ENCODE peak calls at places on chromosomes 6 and 20, in four cellular contexts. One of them, this sample, is unnamed.
A peak's percentile ranks its signal among the peaks of the same experiment; 100 is the strongest.

GRCh38 chr6:17334265-17334664 is 53.1 kb downstream of the RBM24 start:
- DNase-seq in AG10803: peak; percentile 52
- DNase-seq in neural progenitor cell: no peak
- DNase-seq in A549: no peak
- DNase-seq in this sample: no peak

GRCh38 chr6:2038096-2038495 is 207.3 kb downstream of the GMDS start:
- DNase-seq in AG10803: no peak
- DNase-seq in neural progenitor cell: no peak
- DNase-seq in A549: no peak
- DNase-seq in this sample: peak; percentile 50

GRCh38 chr6:149234051-149234962 is 83.2 kb upstream of the TAB2 start:
- DNase-seq in AG10803: no peak
- DNase-seq in neural progenitor cell: no peak
- DNase-seq in A549: peak; percentile 11
- DNase-seq in this sample: peak; percentile 42

GRCh38 chr20:43681468-43681942 is 14.6 kb downstream of the MYBL2 start:
- DNase-seq in AG10803: peak; percentile 26
- DNase-seq in neural progenitor cell: peak; percentile 69
- DNase-seq in A549: no peak
- DNase-seq in this sample: no peak

GRCh38 chr20:50519036-50519780 is 9.0 kb downstream of the PTPN1 start:
- DNase-seq in AG10803: no peak
- DNase-seq in neural progenitor cell: no peak
- DNase-seq in A549: no peak
- DNase-seq in this sample: no peak

GRCh38 chr6:108947114-108947854 is 99.1 kb downstream of the ARMC2 start:
- DNase-seq in AG10803: peak; percentile 93
- DNase-seq in neural progenitor cell: no peak
- DNase-seq in A549: no peak
- DNase-seq in this sample: peak; percentile 85

GRCh38 chr20:25987073-25987927 is 290.6 kb upstream of the ZNF337 start:
- DNase-seq in AG10803: peak; percentile 12
- DNase-seq in neural progenitor cell: peak; percentile 59
- DNase-seq in A549: peak; percentile 31
- DNase-seq in this sample: peak; percentile 47

GRCh38 chr6:73030257-73030656 is 195.0 kb downstream of the KHDC1L start:
- DNase-seq in AG10803: no peak
- DNase-seq in neural progenitor cell: no peak
- DNase-seq in A549: no peak
- DNase-seq in this sample: no peak

GRCh38 chr6:52574709-52575489 is 2.0 kb downstream of the TRAM2 start:
- DNase-seq in AG10803: peak; percentile 83
- DNase-seq in neural progenitor cell: no peak
- DNase-seq in A549: no peak
- DNase-seq in this sample: peak; percentile 36

GRCh38 chr6:46419576-46420002 is 71.7 kb downstream of the RCAN2 start:
- DNase-seq in AG10803: peak; percentile 73
- DNase-seq in neural progenitor cell: peak; percentile 69
- DNase-seq in A549: peak; percentile 8
- DNase-seq in this sample: peak; percentile 79

GRCh38 chr20:24236963-24237362 is 232.5 kb upstream of the SYNDIG1 start:
- DNase-seq in AG10803: no peak
- DNase-seq in neural progenitor cell: no peak
- DNase-seq in A549: no peak
- DNase-seq in this sample: no peak

GRCh38 chr6:47034919-47035318 is 7.2 kb downstream of the ADGRF1 start:
- DNase-seq in AG10803: peak; percentile 87
- DNase-seq in neural progenitor cell: peak; percentile 8
- DNase-seq in A549: no peak
- DNase-seq in this sample: peak; percentile 83

GRCh38 chr6:41467106-41467505 is 79.1 kb upstream of the FOXP4 start:
- DNase-seq in AG10803: no peak
- DNase-seq in neural progenitor cell: no peak
- DNase-seq in A549: no peak
- DNase-seq in this sample: no peak

GRCh38 chr20:11124849-11125505 is 451.2 kb upstream of the JAG1 start:
- DNase-seq in AG10803: no peak
- DNase-seq in neural progenitor cell: no peak
- DNase-seq in A549: no peak
- DNase-seq in this sample: no peak

GRCh38 chr6:76840865-76841264 is 622.4 kb downstream of the HTR1B start:
- DNase-seq in AG10803: no peak
- DNase-seq in neural progenitor cell: no peak
- DNase-seq in A549: no peak
- DNase-seq in this sample: no peak

GRCh38 chr20:48932375-48932941 is 10.9 kb downstream of the ARFGEF2 start:
- DNase-seq in AG10803: peak; percentile 45
- DNase-seq in neural progenitor cell: no peak
- DNase-seq in A549: no peak
- DNase-seq in this sample: no peak

GRCh38 chr6:41427642-41428401 is 92.4 kb downstream of the NCR2 start:
- DNase-seq in AG10803: no peak
- DNase-seq in neural progenitor cell: peak; percentile 67
- DNase-seq in A549: no peak
- DNase-seq in this sample: no peak

GRCh38 chr6:109979033-109979921 is 1.2 kb downstream of the GPR6 start:
- DNase-seq in AG10803: no peak
- DNase-seq in neural progenitor cell: peak; percentile 55
- DNase-seq in A549: no peak
- DNase-seq in this sample: no peak

GRCh38 chr6:159700970-159701369 is 7.9 kb upstream of the SOD2 start:
- DNase-seq in AG10803: peak; percentile 28
- DNase-seq in neural progenitor cell: no peak
- DNase-seq in A549: no peak
- DNase-seq in this sample: no peak

GRCh38 chr20:62648318-62648995 is 6.2 kb downstream of the SLCO4A1 start:
- DNase-seq in AG10803: no peak
- DNase-seq in neural progenitor cell: no peak
- DNase-seq in A549: no peak
- DNase-seq in this sample: no peak

GRCh38 chr20:53739799-53740785 is 146.5 kb upstream of the ZNF217 start:
- DNase-seq in AG10803: peak; percentile 47
- DNase-seq in neural progenitor cell: no peak
- DNase-seq in A549: no peak
- DNase-seq in this sample: peak; percentile 36

GRCh38 chr6:56101141-56101553 is 146.2 kb downstream of the COL21A1 start:
- DNase-seq in AG10803: peak; percentile 97
- DNase-seq in neural progenitor cell: no peak
- DNase-seq in A549: peak; percentile 9
- DNase-seq in this sample: peak; percentile 97

GRCh38 chr6:19415605-19416326 is 421.4 kb upstream of the ID4 start:
- DNase-seq in AG10803: peak; percentile 44
- DNase-seq in neural progenitor cell: no peak
- DNase-seq in A549: no peak
- DNase-seq in this sample: peak; percentile 63

GRCh38 chr20:53513489-53514298 is 79.9 kb downstream of the ZNF217 start:
- DNase-seq in AG10803: no peak
- DNase-seq in neural progenitor cell: peak; percentile 3
- DNase-seq in A549: no peak
- DNase-seq in this sample: no peak

GRCh38 chr6:5201271-5201670 is 59.5 kb downstream of the LYRM4 start:
- DNase-seq in AG10803: no peak
- DNase-seq in neural progenitor cell: peak; percentile 58
- DNase-seq in A549: no peak
- DNase-seq in this sample: no peak

GRCh38 chr20:10565191-10565921 is 108.4 kb downstream of the JAG1 start:
- DNase-seq in AG10803: peak; percentile 84
- DNase-seq in neural progenitor cell: no peak
- DNase-seq in A549: no peak
- DNase-seq in this sample: peak; percentile 97

GRCh38 chr6:147287869-147288271 is 83.7 kb downstream of the STXBP5 start:
- DNase-seq in AG10803: peak; percentile 58
- DNase-seq in neural progenitor cell: no peak
- DNase-seq in A549: no peak
- DNase-seq in this sample: peak; percentile 75

GRCh38 chr20:60857708-60858107 is 394.4 kb upstream of the CDH4 start:
- DNase-seq in AG10803: peak; percentile 39
- DNase-seq in neural progenitor cell: no peak
- DNase-seq in A549: no peak
- DNase-seq in this sample: peak; percentile 1

GRCh38 chr20:61980647-61981583 is 84.8 kb downstream of the TAF4 start:
- DNase-seq in AG10803: peak; percentile 26
- DNase-seq in neural progenitor cell: peak; percentile 60
- DNase-seq in A549: peak; percentile 49
- DNase-seq in this sample: peak; percentile 53

GRCh38 chr20:46774943-46775560 is 65.6 kb downstream of the SLC2A10 start:
- DNase-seq in AG10803: no peak
- DNase-seq in neural progenitor cell: no peak
- DNase-seq in A549: no peak
- DNase-seq in this sample: no peak

GRCh38 chr20:32762754-32763201 is 593 bp downstream of the DNMT3B start:
- DNase-seq in AG10803: no peak
- DNase-seq in neural progenitor cell: peak; percentile 62
- DNase-seq in A549: no peak
- DNase-seq in this sample: no peak

GRCh38 chr6:41640436-41640835 is 2.2 kb downstream of the MDFI start:
- DNase-seq in AG10803: no peak
- DNase-seq in neural progenitor cell: no peak
- DNase-seq in A549: no peak
- DNase-seq in this sample: no peak

GRCh38 chr6:143529095-143529494 is 17.6 kb upstream of the FUCA2 start:
- DNase-seq in AG10803: peak; percentile 17
- DNase-seq in neural progenitor cell: peak; percentile 38
- DNase-seq in A549: no peak
- DNase-seq in this sample: no peak
- TF ChIP-seq CTCF in AG10803: peak; percentile 20
- TF ChIP-seq CTCF in neural progenitor cell: peak; percentile 45
- TF ChIP-seq CTCF in A549: no peak
- TF ChIP-seq CTCF in this sample: no peak

GRCh38 chr6:116025405-116025804 is 35.3 kb downstream of the FRK start:
- DNase-seq in AG10803: no peak
- DNase-seq in neural progenitor cell: no peak
- DNase-seq in A549: no peak
- DNase-seq in this sample: no peak
- H3K4me3 ChIP-seq in AG10803: no peak overlapping the region
- H3K4me3 ChIP-seq in neural progenitor cell: no peak overlapping the region
- H3K4me3 ChIP-seq in A549: no peak overlapping the region
- H3K4me3 ChIP-seq in this sample: no peak overlapping the region

DNA sequence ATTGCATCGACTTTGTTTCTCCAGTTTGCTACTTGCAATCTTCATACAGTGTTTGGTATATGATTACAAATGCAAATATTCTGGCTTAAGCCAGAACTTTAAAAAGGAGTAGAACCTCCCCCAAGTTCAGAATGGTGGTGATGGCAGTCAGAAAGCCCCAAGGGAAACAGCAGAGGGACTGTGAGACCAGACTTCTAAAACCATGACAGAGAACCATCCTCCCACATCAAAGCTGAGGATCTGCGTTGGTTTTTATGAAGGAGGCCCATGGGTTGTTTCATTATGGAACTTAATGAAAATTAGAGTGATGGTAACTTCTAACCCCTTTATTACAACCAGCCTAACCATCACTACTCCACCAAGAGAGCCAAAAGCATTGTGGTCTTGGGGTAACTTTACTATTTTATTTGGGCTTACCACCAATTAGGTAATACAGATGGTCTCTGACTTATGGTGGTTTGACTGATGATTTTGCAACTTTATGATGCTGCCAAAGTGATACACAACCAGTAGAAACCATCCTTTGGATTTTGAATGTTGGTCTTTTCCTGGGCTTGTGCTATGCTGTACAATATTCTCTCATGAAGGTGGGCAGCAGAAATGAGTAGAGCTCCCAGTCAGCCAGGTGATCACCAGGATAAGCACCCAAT is 10.9 kb upstream of the MRS2 start:
- DNase-seq in AG10803: no peak
- DNase-seq in neural progenitor cell: no peak
- DNase-seq in A549: no peak
- DNase-seq in this sample: no peak
- TF ChIP-seq CTCF in AG10803: no peak
- TF ChIP-seq CTCF in neural progenitor cell: no peak
- TF ChIP-seq CTCF in A549: no peak
- TF ChIP-seq CTCF in this sample: no peak

GRCh38 chr20:59404749-59405148 is 104.3 kb downstream of the EDN3 start:
- DNase-seq in AG10803: no peak
- DNase-seq in neural progenitor cell: peak; percentile 44
- DNase-seq in A549: no peak
- DNase-seq in this sample: no peak

GRCh38 chr20:59403962-59404314 is 103.5 kb downstream of the EDN3 start:
- DNase-seq in AG10803: no peak
- DNase-seq in neural progenitor cell: no peak
- DNase-seq in A549: no peak
- DNase-seq in this sample: no peak

GRCh38 chr20:59405819-59406218 is 105.4 kb downstream of the EDN3 start:
- DNase-seq in AG10803: no peak
- DNase-seq in neural progenitor cell: no peak
- DNase-seq in A549: no peak
- DNase-seq in this sample: no peak

GRCh38 chr20:59406446-59406845 is 106.0 kb downstream of the EDN3 start:
- DNase-seq in AG10803: no peak
- DNase-seq in neural progenitor cell: no peak
- DNase-seq in A549: no peak
- DNase-seq in this sample: no peak

DNA sequence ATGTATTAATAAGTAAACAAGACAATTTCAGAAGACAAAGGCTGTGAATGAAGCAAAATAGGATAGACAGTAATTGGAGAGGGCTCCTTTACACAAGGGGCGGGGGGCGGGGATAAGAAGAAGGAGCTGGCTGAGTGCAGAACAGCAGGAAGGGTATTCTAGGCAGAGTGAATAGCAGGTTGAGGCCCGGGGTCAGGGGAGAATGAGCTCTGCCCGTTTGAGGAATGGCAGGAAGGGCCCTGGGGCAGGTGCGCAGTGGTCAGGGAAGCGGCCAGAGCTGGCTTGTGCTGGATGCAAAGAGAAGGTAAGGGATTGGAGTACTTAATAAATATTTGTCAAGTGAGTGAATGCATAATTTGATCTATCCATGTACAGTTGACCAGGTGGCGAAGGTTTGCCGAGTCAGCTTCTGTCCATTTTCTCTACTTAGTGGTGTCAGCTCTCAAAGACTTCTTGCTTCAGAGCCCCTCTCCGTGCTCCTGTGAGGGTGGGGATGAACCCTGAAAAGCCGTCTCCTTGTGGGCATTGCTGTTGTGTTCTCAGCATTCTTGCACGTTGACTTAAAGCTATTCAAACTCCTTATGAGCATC is 104.9 kb downstream of the EDN3 start:
- DNase-seq in AG10803: no peak
- DNase-seq in neural progenitor cell: peak; percentile 68
- DNase-seq in A549: no peak
- DNase-seq in this sample: no peak
- H3K4me3 ChIP-seq in AG10803: no peak overlapping the region
- H3K4me3 ChIP-seq in neural progenitor cell: no peak overlapping the region
- H3K4me3 ChIP-seq in A549: no peak overlapping the region
- H3K4me3 ChIP-seq in this sample: no peak overlapping the region

GRCh38 chr6:36914227-36914794 is 28.6 kb downstream of the C6orf89 start:
- DNase-seq in AG10803: no peak
- DNase-seq in neural progenitor cell: peak; percentile 61
- DNase-seq in A549: peak; percentile 70
- DNase-seq in this sample: peak; percentile 54
- TF ChIP-seq CTCF in AG10803: peak; percentile 49
- TF ChIP-seq CTCF in neural progenitor cell: peak; percentile 50
- TF ChIP-seq CTCF in A549: peak; percentile 14
- TF ChIP-seq CTCF in this sample: peak; percentile 44

GRCh38 chr6:51330971-51331370 is 512.3 kb downstream of the TFAP2B start:
- DNase-seq in AG10803: no peak
- DNase-seq in neural progenitor cell: peak; percentile 22
- DNase-seq in A549: no peak
- DNase-seq in this sample: no peak
- H3K4me3 ChIP-seq in AG10803: no peak overlapping the region
- H3K4me3 ChIP-seq in neural progenitor cell: no peak overlapping the region
- H3K4me3 ChIP-seq in A549: no peak overlapping the region
- H3K4me3 ChIP-seq in this sample: no peak overlapping the region

This sample was measured in fibroblast of pulmonary artery.